ENCODE peak calls at places on chromosomes 11 and 22, in eight cellular contexts. D is prostate gland; M is stimulated activated CD8-positive, alpha-beta memory T cell treated with anti-CD3 and anti-CD28 coated beads, Interleukin-2, amount 100 ng/mL, for 48 hours; K is stimulated activated effector memory CD8-positive, alpha-beta T cell treated with anti-CD3 and anti-CD28 coated beads, Interleukin-12 subunit alpha, Interleukin-12 subunit beta, amount 100 ng/mL, for 72 hours; E is ACHN; Z is MCF 10A; L is NCI-H2029; U is fibroblast of lung. X is an unnamed sample.

GRCh38 chr11:72812604-72812967 is 1.6 kb upstream of the ATG16L2 start:
- DNase-seq in D (no peak), M (no peak), K (no peak), E (no peak), Z (peak), L (peak), U (peak), X (no peak)

GRCh38 chr11:47943721-47944554 is 36.4 kb upstream of the PTPRJ start:
- DNase-seq in D (no peak), M (no peak), K (no peak), E (no peak), Z (no peak), L (no peak), U (no peak), X (no peak)

GRCh38 chr11:122642971-122643370 is 12.6 kb upstream of the UBASH3B start:
- DNase-seq in D (no peak), M (no peak), K (no peak), E (peak), Z (no peak), L (no peak), U (no peak), X (no peak)

GRCh38 chr11:63508745-63509144 is 2.9 kb downstream of the LGALS12 start:
- DNase-seq in D (no peak), M (no peak), K (no peak), E (no peak), Z (no peak), L (no peak), U (no peak), X (no peak)

GRCh38 chr11:124582565-124582964 is 12.8 kb downstream of the OR8A1 start:
- DNase-seq in D (no peak), M (no peak), K (no peak), E (no peak), Z (no peak), L (no peak), U (no peak), X (no peak)

GRCh38 chr11:30917859-30918478 is 331.8 kb upstream of the MPPED2 start:
- DNase-seq in D (peak), M (no peak), K (no peak), E (peak), Z (peak), L (no peak), U (peak), X (peak)

GRCh38 chr22:48426466-48427380 is 1401.0 kb downstream of the BRD1 start:
- DNase-seq in D (no peak), M (no peak), K (no peak), E (no peak), Z (no peak), L (no peak), U (no peak), X (no peak)

GRCh38 chr22:23772315-23773246 is at the start of gene MMP11:
- DNase-seq in D (peak), M (no peak), K (peak), E (peak), Z (peak), L (peak), U (no peak), X (no peak)

GRCh38 chr11:20770421-20770935 is 101.1 kb downstream of the NELL1 start:
- DNase-seq in D (no peak), M (no peak), K (no peak), E (no peak), Z (no peak), L (no peak), U (no peak), X (no peak)

GRCh38 chr11:62504158-62504973 is 42.2 kb downstream of the AHNAK start:
- DNase-seq in D (no peak), M (no peak), K (no peak), E (no peak), Z (no peak), L (no peak), U (no peak), X (no peak)

GRCh38 chr11:44916797-44917196 is 33.9 kb downstream of the TP53I11 start:
- DNase-seq in D (no peak), M (no peak), K (no peak), E (no peak), Z (no peak), L (no peak), U (no peak), X (no peak)

GRCh38 chr11:10476927-10477689 is 22.0 kb downstream of the AMPD3 start:
- DNase-seq in D (no peak), M (no peak), K (no peak), E (no peak), Z (no peak), L (no peak), U (no peak), X (no peak)

GRCh38 chr11:69518081-69518950 is 36.9 kb downstream of the LINC01488 start:
- DNase-seq in D (no peak), M (no peak), K (no peak), E (no peak), Z (peak), L (no peak), U (peak), X (no peak)

GRCh38 chr11:124874571-124875255 is 9.5 kb downstream of the ROBO3 start:
- DNase-seq in D (no peak), M (no peak), K (no peak), E (no peak), Z (no peak), L (no peak), U (no peak), X (no peak)

GRCh38 chr22:49777569-49778250 is 50.0 kb downstream of the BRD1 start:
- DNase-seq in D (no peak), M (no peak), K (no peak), E (no peak), Z (no peak), L (no peak), U (no peak), X (no peak)

GRCh38 chr11:1276866-1277615 is 32.4 kb downstream of the TOLLIP start:
- DNase-seq in D (no peak), M (no peak), K (no peak), E (no peak), Z (no peak), L (no peak), U (no peak), X (no peak)

GRCh38 chr11:46597609-46598219 is 3.9 kb upstream of the AMBRA1 start:
- DNase-seq in D (no peak), M (no peak), K (no peak), E (peak), Z (no peak), L (no peak), U (no peak), X (peak)

GRCh38 chr22:29207562-29208501 is 2.1 kb downstream of the EMID1 start:
- DNase-seq in D (no peak), M (no peak), K (no peak), E (no peak), Z (no peak), L (no peak), U (no peak), X (no peak)

GRCh38 chr11:116072776-116073175 is 568.6 kb upstream of the CADM1 start:
- DNase-seq in D (no peak), M (no peak), K (no peak), E (peak), Z (no peak), L (no peak), U (no peak), X (no peak)

GRCh38 chr11:50182486-50182885 is 149.8 kb downstream of the OR4C45 start:
- DNase-seq in D (no peak), M (no peak), K (no peak), E (no peak), Z (no peak), L (no peak), U (no peak), X (no peak)

X was measured in foreskin keratinocyte.